ENCODE peak calls at places on chromosomes 7 and 10, in ten cellular contexts. N is IMR-90, P is Peyer's patch, U is sigmoid colon, D is adrenal gland, I is transverse colon, X is esophagus muscularis mucosa, C is body of pancreas, W is spleen, A is heart left ventricle. V is an unnamed sample.

GRCh38 chr7:65397730-65398142 is 24.1 kb downstream of the ZNF92 start:
- DNase-seq in N (no peak), P (no peak), U (no peak), D (no peak), I (no peak), X (peak; percentile 19), C (no peak), W (no peak), A (no peak), V (no peak)

GRCh38 chr7:503046-503574 is 16.5 kb downstream of the PDGFA start:
- DNase-seq in N (no peak), P (no peak), U (peak; percentile 58), D (no peak), I (no peak), X (no peak), C (no peak), W (peak; percentile 50), A (no peak), V (no peak)

GRCh38 chr7:115088938-115089337 is 167.0 kb downstream of the MDFIC start:
- DNase-seq in N (no peak), P (no peak), U (no peak), D (no peak), I (no peak), X (no peak), C (no peak), W (no peak), A (no peak), V (no peak)

GRCh38 chr10:4656576-4657194 is 169.3 kb upstream of the AKR1E2 start:
- DNase-seq in N (peak; percentile 67), P (peak; percentile 74), U (peak; percentile 82), D (peak; percentile 46), I (peak; percentile 72), X (no peak), C (peak; percentile 45), W (peak; percentile 76), A (peak; percentile 59), V (no peak)

GRCh38 chr7:92641921-92642511 is 51.8 kb upstream of the FAM133B start:
- DNase-seq in N (peak; percentile 86), P (no peak), U (no peak), D (no peak), I (no peak), X (no peak), C (no peak), W (no peak), A (no peak), V (no peak)

GRCh38 chr10:63520463-63521388 is 475 bp upstream of the REEP3 start:
- DNase-seq in N (peak; percentile 28), P (peak; percentile 80), U (peak; percentile 81), D (peak; percentile 70), I (peak; percentile 74), X (no peak), C (peak; percentile 70), W (no peak), A (peak; percentile 77), V (peak; percentile 68)

GRCh38 chr7:55325371-55325792 is 39.8 kb upstream of the LANCL2 start:
- DNase-seq in N (peak; percentile 95), P (no peak), U (no peak), D (peak; percentile 40), I (no peak), X (peak; percentile 89), C (peak; percentile 50), W (no peak), A (peak; percentile 67), V (peak; percentile 94)

GRCh38 chr10:132243141-132243540 is 56.4 kb downstream of the DPYSL4 start:
- DNase-seq in N (no peak), P (no peak), U (no peak), D (no peak), I (no peak), X (no peak), C (no peak), W (no peak), A (no peak), V (no peak)

GRCh38 chr7:128454808-128455555 is 696 bp upstream of the HILPDA start:
- DNase-seq in N (peak; percentile 41), P (no peak), U (no peak), D (no peak), I (no peak), X (no peak), C (no peak), W (no peak), A (no peak), V (no peak)

GRCh38 chr10:28274475-28274874 is 28.4 kb downstream of the MPP7 start:
- DNase-seq in N (no peak), P (no peak), U (no peak), D (no peak), I (no peak), X (no peak), C (no peak), W (no peak), A (no peak), V (no peak)

GRCh38 chr10:28273343-28273742 is 29.5 kb downstream of the MPP7 start:
- DNase-seq in N (no peak), P (no peak), U (no peak), D (no peak), I (no peak), X (no peak), C (no peak), W (no peak), A (no peak), V (no peak)

GRCh38 chr10:28279878-28280277 is 23.0 kb downstream of the MPP7 start:
- DNase-seq in N (no peak), P (no peak), U (no peak), D (no peak), I (no peak), X (peak; percentile 3), C (no peak), W (no peak), A (no peak), V (no peak)

GRCh38 chr10:28278842-28279241 is 24.0 kb downstream of the MPP7 start:
- DNase-seq in N (no peak), P (no peak), U (no peak), D (no peak), I (no peak), X (no peak), C (no peak), W (no peak), A (no peak), V (no peak)

GRCh38 chr10:28276384-28276783 is 26.5 kb downstream of the MPP7 start:
- DNase-seq in N (no peak), P (no peak), U (no peak), D (no peak), I (no peak), X (no peak), C (no peak), W (no peak), A (no peak), V (no peak)
- TF ChIP-seq POLR2A in N (no peak), P (no peak), U (no peak), D (no peak), I (no peak), X (no peak), C (no peak), W (no peak), A (no peak), V (no peak)

DNA sequence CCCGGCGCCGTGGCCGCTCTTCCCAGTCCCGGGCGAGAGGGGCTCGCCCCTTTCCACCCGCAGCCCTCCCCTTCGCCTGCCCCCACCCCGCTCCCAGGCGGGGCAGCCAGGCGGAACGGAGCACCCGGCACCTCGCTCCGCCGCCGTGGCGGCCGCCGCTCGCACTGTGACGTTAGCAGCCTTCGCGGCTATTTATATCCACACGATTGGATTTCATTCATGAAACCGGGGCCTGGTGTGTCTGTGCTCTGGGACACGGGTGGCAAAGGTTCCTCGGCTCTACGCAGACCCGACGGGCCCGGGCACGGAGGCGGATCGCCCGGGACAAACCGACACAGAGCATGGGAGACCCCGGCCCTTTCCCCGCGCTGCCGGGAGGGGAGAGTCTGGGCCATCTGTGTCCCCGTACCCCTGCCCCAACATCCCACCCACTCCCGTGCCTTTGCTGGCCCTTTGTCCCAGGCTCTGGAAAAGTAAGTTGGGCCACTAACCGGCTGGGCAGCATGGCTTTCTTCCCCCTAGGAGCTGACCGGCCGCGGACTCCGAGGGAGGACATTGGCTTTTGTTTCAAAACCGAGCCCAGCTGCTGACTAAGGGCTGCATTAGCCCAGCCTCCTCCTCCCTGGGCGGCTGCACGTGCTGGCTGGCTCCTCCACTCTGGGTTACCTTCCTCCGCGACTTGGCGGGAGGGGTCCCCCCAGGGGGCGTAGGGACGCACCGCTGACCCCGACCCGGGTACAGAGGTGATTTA is at the start of gene RHOBTB1:
- DNase-seq in N (peak; percentile 83), P (peak; percentile 83), U (peak; percentile 91), D (peak; percentile 85), I (peak; percentile 79), X (peak; percentile 93), C (peak; percentile 83), W (peak; percentile 91), A (peak; percentile 84), V (peak; percentile 70)
- TF ChIP-seq POLR2A in N (peak; percentile 90), P (peak; percentile 63), U (peak; percentile 45), D (peak; percentile 60), I (peak; percentile 83), X (peak; percentile 84), C (peak; percentile 95), W (peak; percentile 30), A (peak; percentile 88), V (peak; percentile 67)

DNA sequence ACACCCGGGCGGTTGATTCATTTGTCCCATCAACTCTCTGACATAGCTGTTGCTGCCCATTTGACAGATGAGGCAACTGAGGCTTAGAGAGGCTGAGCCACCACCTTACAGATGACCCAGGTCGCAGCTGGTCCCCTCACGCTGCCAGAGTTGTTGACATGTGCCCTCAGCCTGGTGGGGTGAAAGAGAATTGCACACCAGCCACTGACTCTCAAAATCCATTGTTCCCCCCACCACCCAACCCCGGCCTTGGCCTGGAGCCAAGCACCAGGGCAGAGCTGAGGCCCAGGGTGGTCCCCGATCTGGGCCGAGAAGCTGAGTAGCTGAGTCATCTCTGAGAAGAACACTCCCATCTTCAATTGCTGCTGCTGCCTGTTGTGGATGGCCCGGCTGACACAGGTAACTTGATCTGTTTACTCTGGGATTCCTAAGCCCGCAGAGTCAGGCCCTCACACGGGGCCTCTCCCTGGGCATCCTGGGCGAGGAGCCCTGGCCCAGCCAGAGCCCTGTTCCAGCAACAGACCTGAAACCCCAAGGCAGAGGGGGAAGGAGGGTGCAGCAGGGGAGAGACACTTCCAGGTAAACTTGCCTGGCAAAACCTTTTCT is 27.5 kb downstream of the PVRIG start:
- DNase-seq in N (peak; percentile 86), P (no peak), U (no peak), D (no peak), I (no peak), X (no peak), C (no peak), W (no peak), A (no peak), V (peak; percentile 86)
- TF ChIP-seq POLR2A in N (no peak), P (no peak), U (no peak), D (no peak), I (no peak), X (peak; percentile 11), C (no peak), W (no peak), A (no peak), V (no peak)

GRCh38 chr10:124724279-124725027 is 19.7 kb downstream of the FAM53B start:
- DNase-seq in N (no peak), P (peak; percentile 87), U (peak; percentile 79), D (peak; percentile 27), I (peak; percentile 69), X (no peak), C (no peak), W (peak; percentile 79), A (no peak), V (no peak)
- TF ChIP-seq POLR2A in N (no peak), P (peak; percentile 33), U (no peak), D (no peak), I (no peak), X (no peak), C (no peak), W (no peak), A (no peak), V (no peak)

V was measured in H54.